ENCODE peak calls at places on chromosomes 13 and 19, in six cellular contexts. E, T, G, K, H and D are unnamed samples.

GRCh38 chr19:12052057-12052570 is 647 bp downstream of the ZNF878 start:
- DNase-seq in G (no peak), E (peak; percentile 16), T (no peak), H (no peak), K (no peak), D (no peak)

GRCh38 chr19:15448014-15448777 is 1.6 kb downstream of the WIZ start:
- DNase-seq in T (no peak), E (no peak), K (no peak), H (no peak), G (no peak), D (no peak)

GRCh38 chr13:112991611-112992010 is 22.6 kb downstream of the MCF2L start:
- DNase-seq in K (no peak), H (no peak), E (no peak), T (no peak), G (no peak), D (no peak)

GRCh38 chr13:21233086-21233485 is 56.6 kb downstream of the MRPL57 start:
- DNase-seq in H (no peak), E (peak; percentile 12), K (no peak), T (no peak), G (peak; percentile 24), D (no peak)

GRCh38 chr19:1445185-1445931 is 4.6 kb upstream of the APC2 start:
- DNase-seq in G (no peak), K (peak; percentile 73), E (peak; percentile 95), H (no peak), T (peak; percentile 69), D (peak; percentile 76)

GRCh38 chr19:4539697-4540581 is at the start of gene LRG1:
- DNase-seq in H (no peak), T (no peak), E (no peak), K (no peak), G (no peak), D (no peak)

GRCh38 chr13:79530270-79530669 is 49.3 kb downstream of the NDFIP2 start:
- DNase-seq in G (no peak), E (no peak), H (no peak), T (no peak), K (peak; percentile 76), D (peak; percentile 49)

GRCh38 chr19:15998166-15998565 is 49.4 kb downstream of the OR10H4 start:
- DNase-seq in H (no peak), E (no peak), K (no peak), T (no peak), G (no peak), D (no peak)

GRCh38 chr13:42946927-42947326 is 45.1 kb downstream of the EPSTI1 start:
- DNase-seq in G (no peak), K (no peak), H (peak; percentile 29), T (no peak), E (peak; percentile 71), D (no peak)

GRCh38 chr19:27733551-27734266 is 1479.2 kb downstream of the UQCRFS1 start:
- DNase-seq in K (no peak), E (no peak), G (no peak), T (no peak), H (no peak), D (no peak)

GRCh38 chr13:47726394-47726793 is 274.7 kb downstream of the SUCLA2 start:
- DNase-seq in T (no peak), G (no peak), H (no peak), K (no peak), E (no peak), D (no peak)

GRCh38 chr19:16435238-16435911 is 36.4 kb downstream of the EPS15L1 start:
- DNase-seq in G (peak; percentile 98), H (peak; percentile 89), E (peak; percentile 94), T (no peak), K (peak; percentile 54), D (peak; percentile 27)

GRCh38 chr13:57624565-57625435 is 6.7 kb upstream of the PCDH17 start:
- DNase-seq in T (no peak), G (peak; percentile 42), K (peak; percentile 73), E (peak; percentile 69), H (no peak), D (peak; percentile 45)

GRCh38 chr13:73556902-73557301 is 498.1 kb downstream of the KLF5 start:
- DNase-seq in G (no peak), E (no peak), H (no peak), T (no peak), K (no peak), D (no peak)

GRCh38 chr19:7701654-7702457 is at the start of gene FCER2:
- DNase-seq in K (no peak), T (no peak), G (no peak), E (no peak), H (no peak), D (no peak)

GRCh38 chr19:35730326-35730725 is 11.9 kb downstream of the IGFLR1 start:
- DNase-seq in E (no peak), H (no peak), G (no peak), K (no peak), T (no peak), D (no peak)

GRCh38 chr19:15508035-15508710 is at the start of gene CYP4F22:
- DNase-seq in G (no peak), T (peak; percentile 3), K (no peak), H (no peak), E (no peak), D (no peak)

GRCh38 chr19:48501961-48502719 is 9.5 kb downstream of the LMTK3 start:
- DNase-seq in G (peak; percentile 34), H (no peak), E (peak; percentile 34), T (peak; percentile 76), K (no peak), D (peak; percentile 44)

GRCh38 chr19:310781-311496 is 19.7 kb upstream of the PLPP2 start:
- DNase-seq in E (no peak), H (no peak), G (no peak), K (no peak), T (no peak), D (no peak)

GRCh38 chr19:49430172-49430677 is 5.0 kb downstream of the GFY start:
- DNase-seq in G (no peak), T (no peak), E (no peak), K (no peak), H (no peak), D (no peak)

GRCh38 chr19:16660763-16661479 is at the start of gene TMEM38A:
- DNase-seq in G (no peak), E (peak; percentile 80), T (peak; percentile 16), H (no peak), K (no peak), D (peak; percentile 27)

GRCh38 chr19:49771674-49772139 is 4.9 kb downstream of the AP2A1 start:
- DNase-seq in K (no peak), G (no peak), E (no peak), T (no peak), H (no peak), D (no peak)

GRCh38 chr19:11233073-11233472 is 6.3 kb upstream of the ANGPTL8 start:
- DNase-seq in E (no peak), G (no peak), H (no peak), K (no peak), T (no peak), D (no peak)

GRCh38 chr13:20142019-20142926 is 18.6 kb downstream of the GJA3 start:
- DNase-seq in G (no peak), E (no peak), K (no peak), H (no peak), T (no peak), D (no peak)

GRCh38 chr19:45528744-45529453 is 21.6 kb downstream of the VASP start:
- DNase-seq in K (peak; percentile 73), T (no peak), H (no peak), G (no peak), E (peak; percentile 31), D (peak; percentile 90)

GRCh38 chr19:51727349-51727880 is 3.6 kb upstream of the HAS1 start:
- DNase-seq in T (no peak), K (no peak), E (peak; percentile 68), G (peak; percentile 67), H (no peak), D (no peak)

GRCh38 chr13:61415749-61416148 is at the start of gene PCDH20:
- DNase-seq in H (no peak), E (no peak), G (no peak), T (no peak), K (no peak), D (no peak)

GRCh38 chr13:105090244-105090643 is 1445.2 kb downstream of the EFNB2 start:
- DNase-seq in H (no peak), E (no peak), G (no peak), T (no peak), K (no peak), D (no peak)

GRCh38 chr13:102495663-102496062 is 93.8 kb upstream of the FGF14 start:
- DNase-seq in G (no peak), E (no peak), K (no peak), T (no peak), H (no peak), D (no peak)

GRCh38 chr19:43774103-43774939 is 6.5 kb downstream of the KCNN4 start:
- DNase-seq in H (no peak), E (peak; percentile 74), T (no peak), G (peak; percentile 72), K (no peak), D (peak; percentile 71)